ENCODE peak calls at places on chromosomes 7 and 10, in eight cellular contexts. U is cardiac fibroblast; L is GM12878; G is CD4-positive, alpha-beta T cell; H is NCI-H1092 treated with DMSO at 0.1 percent for 48 hours; E is COR-L47; O is activated T-cell treated with anti-CD3 and anti-CD28 coated beads, Interleukin-2, amount 50 U/mL, for 72 hours; N is smooth muscle cell of the brain vasculature. T is an unnamed sample.

GRCh38 chr7:86867163-86867762 is 192.2 kb downstream of the ELAPOR2 start:
- DNase-seq in U (no peak), L (no peak), G (no peak), H (no peak), E (no peak), O (no peak), N (no peak), T (no peak)

GRCh38 chr7:147818338-147818737 is 772.2 kb upstream of the C7orf33 start:
- DNase-seq in U (no peak), L (no peak), G (no peak), H (no peak), E (no peak), O (no peak), N (no peak), T (no peak)

GRCh38 chr10:88216976-88217375 is 353.6 kb downstream of the PTEN start:
- DNase-seq in U (no peak), L (no peak), G (no peak), H (no peak), E (no peak), O (no peak), N (no peak), T (no peak)

GRCh38 chr7:130966246-130967009 is 232.4 kb upstream of the KLF14 start:
- DNase-seq in U (no peak), L (peak), G (no peak), H (no peak), E (no peak), O (peak), N (no peak), T (no peak)

GRCh38 chr10:33618196-33618595 is 283.7 kb upstream of the NRP1 start:
- DNase-seq in U (no peak), L (no peak), G (no peak), H (no peak), E (no peak), O (no peak), N (no peak), T (no peak)

GRCh38 chr7:14899065-14899464 is 3.5 kb downstream of the DGKB start:
- DNase-seq in U (peak), L (no peak), G (no peak), H (peak), E (peak), O (no peak), N (no peak), T (no peak)

GRCh38 chr10:124524991-124525653 is 63.5 kb downstream of the LHPP start:
- DNase-seq in U (peak), L (no peak), G (no peak), H (no peak), E (no peak), O (no peak), N (no peak), T (peak)

GRCh38 chr7:98852826-98853225 is 17.0 kb downstream of the TMEM130 start:
- DNase-seq in U (no peak), L (no peak), G (no peak), H (no peak), E (no peak), O (no peak), N (no peak), T (no peak)

GRCh38 chr10:12720217-12720981 is 281.1 kb downstream of the CCDC3 start:
- DNase-seq in U (peak), L (no peak), G (no peak), H (no peak), E (peak), O (peak), N (no peak), T (no peak)

GRCh38 chr10:129744134-129744895 is 219.8 kb downstream of the EBF3 start:
- DNase-seq in U (no peak), L (no peak), G (no peak), H (no peak), E (no peak), O (no peak), N (no peak), T (no peak)

GRCh38 chr7:44375236-44375699 is 49.9 kb upstream of the CAMK2B start:
- DNase-seq in U (no peak), L (no peak), G (no peak), H (peak), E (peak), O (peak), N (no peak), T (no peak)

GRCh38 chr7:27602766-27603165 is 59.9 kb downstream of the HIBADH start:
- DNase-seq in U (peak), L (no peak), G (no peak), H (no peak), E (no peak), O (no peak), N (no peak), T (no peak)

GRCh38 chr10:110631934-110632333 is 12.2 kb upstream of the RBM20 start:
- DNase-seq in U (no peak), L (no peak), G (no peak), H (no peak), E (no peak), O (no peak), N (no peak), T (no peak)

GRCh38 chr10:29470355-29470705 is 164.4 kb downstream of the SVIL start:
- DNase-seq in U (no peak), L (no peak), G (no peak), H (no peak), E (no peak), O (peak), N (no peak), T (peak)

GRCh38 chr7:131518626-131519025 is 37.8 kb downstream of the PODXL start:
- DNase-seq in U (no peak), L (no peak), G (no peak), H (no peak), E (no peak), O (no peak), N (no peak), T (no peak)

GRCh38 chr7:40583653-40584424 is 449.0 kb downstream of the SUGCT start:
- DNase-seq in U (no peak), L (no peak), G (no peak), H (no peak), E (no peak), O (no peak), N (no peak), T (no peak)

GRCh38 chr7:73451780-73452398 is 18.3 kb downstream of the FZD9 start:
- DNase-seq in U (peak), L (peak), G (no peak), H (peak), E (peak), O (peak), N (no peak), T (peak)

T was measured in cerebellar cortex.